ENCODE peak calls at places on chromosomes 1 and 21, in five cellular contexts. One of them, this sample, is unnamed. For H3K4me1, the result is how much of the 10 kb centered on the place peaks cover.

GRCh38 chr1:32470991-32471694 is 6.3 kb downstream of the ZBTB8B start:
- DNase-seq in HepG2: no peak
- DNase-seq in gastrocnemius medialis: no peak
- DNase-seq in aorta: no peak
- DNase-seq in fibroblast of lung: no peak
- DNase-seq in this sample: no peak

GRCh38 chr21:43731891-43732711 is 13.2 kb downstream of the PDXK start:
- DNase-seq in HepG2: no peak
- DNase-seq in gastrocnemius medialis: no peak
- DNase-seq in aorta: peak
- DNase-seq in fibroblast of lung: peak
- DNase-seq in this sample: no peak

GRCh38 chr1:228935198-228935663 is 200.0 kb downstream of the RHOU start:
- DNase-seq in HepG2: peak
- DNase-seq in gastrocnemius medialis: no peak
- DNase-seq in aorta: no peak
- DNase-seq in fibroblast of lung: no peak
- DNase-seq in this sample: no peak

GRCh38 chr1:160744287-160744857 is 5.3 kb downstream of the SLAMF7 start:
- DNase-seq in HepG2: no peak
- DNase-seq in gastrocnemius medialis: no peak
- DNase-seq in aorta: no peak
- DNase-seq in fibroblast of lung: no peak
- DNase-seq in this sample: peak

GRCh38 chr1:44002606-44003157 is 11.3 kb downstream of the CCDC24 start:
- DNase-seq in HepG2: no peak
- DNase-seq in gastrocnemius medialis: no peak
- DNase-seq in aorta: peak
- DNase-seq in fibroblast of lung: no peak
- DNase-seq in this sample: no peak

GRCh38 chr21:35020902-35021301 is 28.2 kb downstream of the RUNX1 start:
- DNase-seq in HepG2: no peak
- DNase-seq in gastrocnemius medialis: no peak
- DNase-seq in aorta: no peak
- DNase-seq in fibroblast of lung: peak
- DNase-seq in this sample: no peak

GRCh38 chr1:203871114-203871875 is 9.9 kb downstream of the SNRPE start:
- DNase-seq in HepG2: peak
- DNase-seq in gastrocnemius medialis: no peak
- DNase-seq in aorta: no peak
- DNase-seq in fibroblast of lung: peak
- DNase-seq in this sample: no peak

GRCh38 chr1:160217466-160218165 is 12.4 kb downstream of the PEA15 start:
- DNase-seq in HepG2: peak
- DNase-seq in gastrocnemius medialis: no peak
- DNase-seq in aorta: peak
- DNase-seq in fibroblast of lung: peak
- DNase-seq in this sample: no peak

GRCh38 chr1:37177230-37177864 is 143.0 kb upstream of the GRIK3 start:
- DNase-seq in HepG2: peak
- DNase-seq in gastrocnemius medialis: no peak
- DNase-seq in aorta: no peak
- DNase-seq in fibroblast of lung: no peak
- DNase-seq in this sample: no peak

GRCh38 chr1:64505232-64505943 is 35.5 kb downstream of the CACHD1 start:
- DNase-seq in HepG2: no peak
- DNase-seq in gastrocnemius medialis: peak
- DNase-seq in aorta: peak
- DNase-seq in fibroblast of lung: no peak
- DNase-seq in this sample: peak

GRCh38 chr1:14803002-14803789 is 204.7 kb downstream of the KAZN start:
- DNase-seq in HepG2: no peak
- DNase-seq in gastrocnemius medialis: no peak
- DNase-seq in aorta: no peak
- DNase-seq in fibroblast of lung: no peak
- DNase-seq in this sample: no peak

GRCh38 chr1:59605761-59606160 is 209.0 kb upstream of the HOOK1 start:
- DNase-seq in HepG2: no peak
- DNase-seq in gastrocnemius medialis: no peak
- DNase-seq in aorta: no peak
- DNase-seq in fibroblast of lung: peak
- DNase-seq in this sample: no peak

GRCh38 chr1:10975567-10976326 is 36.7 kb upstream of the TARDBP start:
- DNase-seq in HepG2: peak
- DNase-seq in gastrocnemius medialis: peak
- DNase-seq in aorta: no peak
- DNase-seq in fibroblast of lung: peak
- DNase-seq in this sample: no peak

GRCh38 chr1:28144203-28145135 is 32.0 kb downstream of the PTAFR start:
- DNase-seq in HepG2: peak
- DNase-seq in gastrocnemius medialis: no peak
- DNase-seq in aorta: no peak
- DNase-seq in fibroblast of lung: peak
- DNase-seq in this sample: no peak

GRCh38 chr21:20802631-20803260 is 195.5 kb upstream of the NCAM2 start:
- DNase-seq in HepG2: no peak
- DNase-seq in gastrocnemius medialis: no peak
- DNase-seq in aorta: no peak
- DNase-seq in fibroblast of lung: no peak
- DNase-seq in this sample: no peak

GRCh38 chr1:85583355-85584263 is 3.0 kb downstream of the CCN1 start:
- DNase-seq in HepG2: no peak
- DNase-seq in gastrocnemius medialis: no peak
- DNase-seq in aorta: no peak
- DNase-seq in fibroblast of lung: peak
- DNase-seq in this sample: no peak

GRCh38 chr1:51168266-51168845 is 66.3 kb downstream of the C1orf185 start:
- DNase-seq in HepG2: no peak
- DNase-seq in gastrocnemius medialis: no peak
- DNase-seq in aorta: no peak
- DNase-seq in fibroblast of lung: peak
- DNase-seq in this sample: no peak

GRCh38 chr21:40615503-40616376 is 231.2 kb downstream of the DSCAM start:
- DNase-seq in HepG2: no peak
- DNase-seq in gastrocnemius medialis: no peak
- DNase-seq in aorta: no peak
- DNase-seq in fibroblast of lung: peak
- DNase-seq in this sample: no peak
- H3K27ac ChIP-seq in HepG2: no peak
- H3K27ac ChIP-seq in gastrocnemius medialis: no peak
- H3K27ac ChIP-seq in aorta: no peak
- H3K27ac ChIP-seq in fibroblast of lung: no peak
- H3K27ac ChIP-seq in this sample: no peak

GRCh38 chr1:65524931-65525296 is 104.4 kb downstream of the LEPR start:
- DNase-seq in HepG2: no peak
- DNase-seq in gastrocnemius medialis: no peak
- DNase-seq in aorta: no peak
- DNase-seq in fibroblast of lung: no peak
- DNase-seq in this sample: no peak

GRCh38 chr1:65526049-65526556 is 105.6 kb downstream of the LEPR start:
- DNase-seq in HepG2: no peak
- DNase-seq in gastrocnemius medialis: no peak
- DNase-seq in aorta: no peak
- DNase-seq in fibroblast of lung: no peak
- DNase-seq in this sample: no peak

GRCh38 chr1:65527211-65527610 is 106.7 kb downstream of the LEPR start:
- DNase-seq in HepG2: no peak
- DNase-seq in gastrocnemius medialis: no peak
- DNase-seq in aorta: no peak
- DNase-seq in fibroblast of lung: peak
- DNase-seq in this sample: no peak

GRCh38 chr1:65527672-65528071 is 107.2 kb downstream of the LEPR start:
- DNase-seq in HepG2: no peak
- DNase-seq in gastrocnemius medialis: no peak
- DNase-seq in aorta: no peak
- DNase-seq in fibroblast of lung: no peak
- DNase-seq in this sample: no peak

DNA sequence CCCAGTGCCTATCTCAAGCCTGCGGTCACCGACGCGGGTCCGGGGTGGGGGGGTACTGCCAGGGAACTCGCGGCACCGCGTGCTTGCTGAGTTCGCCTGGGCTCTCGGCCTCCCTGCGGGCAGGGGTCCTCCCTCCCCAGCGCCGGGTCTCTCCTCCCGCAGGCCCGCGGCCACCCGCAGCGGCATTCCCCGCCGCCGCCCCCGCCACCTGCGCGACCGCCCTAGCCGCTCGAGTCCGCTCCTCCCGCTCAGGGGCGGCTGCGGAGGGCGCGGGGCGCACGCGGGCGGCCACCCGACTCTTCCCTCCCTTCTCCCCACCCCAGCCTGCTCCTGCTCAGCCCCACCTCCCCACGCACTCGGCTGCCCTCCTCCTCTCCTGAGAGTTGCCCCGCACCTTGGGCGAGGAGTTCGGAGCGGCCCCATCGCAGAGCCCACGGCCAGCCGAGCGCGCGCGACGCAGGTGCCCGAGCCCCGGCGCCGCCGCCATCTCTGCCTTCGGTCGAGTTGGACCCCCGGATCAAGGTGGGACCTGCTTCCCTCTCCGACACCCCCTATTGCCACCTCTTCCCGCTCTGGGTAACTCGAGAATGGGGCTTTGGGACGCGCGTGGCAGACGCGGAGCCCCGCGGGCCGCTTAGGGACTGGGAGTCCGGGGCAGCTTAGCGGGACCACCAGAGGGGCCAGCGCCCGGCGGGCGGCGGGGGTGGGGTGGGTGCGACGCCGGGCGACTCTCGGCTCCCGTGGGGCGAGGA is 105.0 kb downstream of the LEPR start:
- DNase-seq in HepG2: no peak
- DNase-seq in gastrocnemius medialis: no peak
- DNase-seq in aorta: peak
- DNase-seq in fibroblast of lung: no peak
- DNase-seq in this sample: no peak
- H3K4me3 ChIP-seq in HepG2: peak
- H3K4me3 ChIP-seq in gastrocnemius medialis: peak
- H3K4me3 ChIP-seq in aorta: peak
- H3K4me3 ChIP-seq in fibroblast of lung: peak
- H3K4me3 ChIP-seq in this sample: no peak

DNA sequence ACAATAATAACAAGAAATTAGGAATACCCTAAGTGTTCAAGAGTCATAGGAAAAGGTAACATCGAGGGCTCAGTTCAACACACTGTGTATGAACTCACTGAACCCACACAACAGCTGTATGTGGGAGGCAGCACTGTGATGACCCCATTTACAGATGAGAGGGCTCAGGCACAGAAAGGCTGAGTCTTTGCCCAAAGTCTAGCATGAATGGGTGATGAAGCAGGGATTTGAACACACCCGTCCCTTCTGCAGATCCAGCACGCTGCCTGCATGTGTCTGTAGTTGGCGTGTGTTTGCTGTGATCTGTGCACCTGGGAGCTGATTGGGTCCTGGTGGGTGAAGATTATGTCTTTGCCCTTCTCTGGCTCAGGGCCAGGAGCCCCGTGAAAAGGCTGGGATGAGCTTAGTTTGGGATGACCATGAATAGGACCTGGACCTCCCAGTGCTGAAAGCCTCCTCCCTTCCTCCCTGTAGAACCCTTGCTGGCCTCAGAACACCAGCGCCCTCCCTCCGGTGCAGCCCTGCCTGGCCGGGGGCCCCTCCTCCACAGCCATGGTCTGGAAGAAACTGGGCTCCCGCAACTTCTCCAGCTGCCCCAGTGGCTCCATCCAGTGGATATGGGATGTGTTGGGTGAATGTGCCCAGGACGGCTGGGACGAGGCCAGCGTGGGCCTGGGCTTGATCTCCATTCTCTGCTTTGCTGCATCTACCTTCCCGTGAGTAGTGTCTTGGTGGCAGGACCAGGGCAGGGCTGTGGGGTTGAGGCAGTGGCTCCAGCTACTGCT is 5.2 kb downstream of the SLC66A1 start:
- DNase-seq in HepG2: no peak
- DNase-seq in gastrocnemius medialis: no peak
- DNase-seq in aorta: no peak
- DNase-seq in fibroblast of lung: no peak
- DNase-seq in this sample: no peak
- H3K4me1 ChIP-seq in HepG2: under half
- H3K4me1 ChIP-seq in gastrocnemius medialis: under half
- H3K4me1 ChIP-seq in aorta: under half
- H3K4me1 ChIP-seq in fibroblast of lung: under half
- H3K4me1 ChIP-seq in this sample: under half

GRCh38 chr1:217078959-217079358 is 355.7 kb upstream of the ESRRG start:
- DNase-seq in HepG2: no peak
- DNase-seq in gastrocnemius medialis: no peak
- DNase-seq in aorta: no peak
- DNase-seq in fibroblast of lung: no peak
- DNase-seq in this sample: no peak

GRCh38 chr1:217079579-217079978 is 356.4 kb upstream of the ESRRG start:
- DNase-seq in HepG2: no peak
- DNase-seq in gastrocnemius medialis: no peak
- DNase-seq in aorta: no peak
- DNase-seq in fibroblast of lung: no peak
- DNase-seq in this sample: no peak

GRCh38 chr1:217076902-217077301 is 353.7 kb upstream of the ESRRG start:
- DNase-seq in HepG2: no peak
- DNase-seq in gastrocnemius medialis: no peak
- DNase-seq in aorta: no peak
- DNase-seq in fibroblast of lung: peak
- DNase-seq in this sample: no peak

DNA sequence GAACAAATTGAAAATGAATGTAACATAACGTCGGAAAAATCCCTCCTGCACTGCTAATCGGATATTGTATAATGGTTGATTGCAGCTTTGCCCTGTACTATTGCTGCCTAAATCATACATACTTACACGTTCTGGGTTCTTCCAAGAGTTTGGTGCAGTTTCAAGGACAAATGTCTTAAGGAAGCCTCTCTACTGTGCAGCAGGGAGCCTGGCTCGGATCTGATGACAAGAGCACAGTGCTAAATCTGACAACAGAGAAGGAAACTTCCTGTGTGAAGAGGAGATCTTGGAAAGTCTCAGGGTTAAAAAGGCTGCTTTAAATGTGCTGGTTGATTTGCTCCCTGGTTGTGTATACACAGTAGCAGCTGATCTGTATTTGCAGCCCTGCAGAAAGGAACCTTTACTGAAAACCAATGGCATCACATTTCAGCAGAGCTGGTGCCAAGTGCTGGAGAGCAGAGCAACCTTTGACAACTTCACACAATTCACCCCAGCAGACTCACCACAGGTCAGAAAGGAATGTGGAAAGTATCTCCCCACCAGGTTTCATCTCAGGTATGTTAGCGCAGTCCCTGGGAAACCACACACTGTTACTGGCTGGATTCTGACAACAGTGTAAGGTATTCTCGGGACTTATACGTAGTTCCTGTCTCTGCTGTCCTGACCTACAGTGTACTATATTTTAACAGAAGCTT is 354.9 kb upstream of the ESRRG start:
- DNase-seq in HepG2: no peak
- DNase-seq in gastrocnemius medialis: no peak
- DNase-seq in aorta: no peak
- DNase-seq in fibroblast of lung: peak
- DNase-seq in this sample: no peak
- H3K27ac ChIP-seq in HepG2: no peak
- H3K27ac ChIP-seq in gastrocnemius medialis: peak
- H3K27ac ChIP-seq in aorta: no peak
- H3K27ac ChIP-seq in fibroblast of lung: no peak
- H3K27ac ChIP-seq in this sample: no peak

DNA sequence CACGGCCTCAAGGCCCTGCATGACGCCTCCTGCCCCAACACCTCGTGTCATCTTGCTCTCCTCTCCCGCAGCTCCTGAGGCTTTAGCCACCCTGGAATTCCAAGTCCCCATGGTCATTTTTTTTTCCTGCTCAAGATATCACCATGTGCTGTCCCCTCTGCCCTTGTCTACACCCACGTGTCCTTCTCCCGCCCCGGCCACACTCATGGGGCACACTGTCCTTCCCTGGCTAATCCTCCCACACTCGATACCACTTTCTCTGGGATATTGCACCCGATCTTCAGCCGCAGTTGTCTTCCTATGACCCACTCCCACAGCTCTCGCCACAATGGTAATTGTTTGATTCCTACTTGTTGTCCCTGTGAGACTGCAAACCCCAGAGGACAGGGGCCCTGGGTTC is 29.7 kb upstream of the LGALS8 start:
- DNase-seq in HepG2: no peak
- DNase-seq in gastrocnemius medialis: no peak
- DNase-seq in aorta: no peak
- DNase-seq in fibroblast of lung: no peak
- DNase-seq in this sample: no peak
- H3K4me3 ChIP-seq in HepG2: no peak
- H3K4me3 ChIP-seq in gastrocnemius medialis: no peak
- H3K4me3 ChIP-seq in aorta: no peak
- H3K4me3 ChIP-seq in fibroblast of lung: no peak
- H3K4me3 ChIP-seq in this sample: no peak